ENCODE peak calls at places on chromosomes 11 and 22, in nine cellular contexts. One of them, this sample, is unnamed.

GRCh38 chr11:46210133-46210636 is 67.3 kb upstream of the CREB3L1 start:
- DNase-seq in CD4-positive, CD25-positive, alpha-beta regulatory T cell: no peak
- DNase-seq in A549: peak
- DNase-seq in ovary: no peak
- DNase-seq in RWPE1: peak
- DNase-seq in right cardiac atrium: no peak
- DNase-seq in epithelial cell of prostate: peak
- DNase-seq in neuronal stem cell: no peak
- DNase-seq in dorsolateral prefrontal cortex: no peak
- DNase-seq in this sample: no peak

GRCh38 chr22:44309137-44309536 is 3.6 kb downstream of the SHISAL1 start:
- DNase-seq in right cardiac atrium: peak
- DNase-seq in neuronal stem cell: no peak
- DNase-seq in RWPE1: peak
- DNase-seq in A549: peak
- DNase-seq in epithelial cell of prostate: peak
- DNase-seq in ovary: peak
- DNase-seq in dorsolateral prefrontal cortex: no peak
- DNase-seq in CD4-positive, CD25-positive, alpha-beta regulatory T cell: no peak
- DNase-seq in this sample: no peak

GRCh38 chr22:24107668-24108067 is 73.6 kb upstream of the SUSD2 start:
- DNase-seq in dorsolateral prefrontal cortex: peak
- DNase-seq in RWPE1: peak
- DNase-seq in neuronal stem cell: no peak
- DNase-seq in right cardiac atrium: peak
- DNase-seq in A549: no peak
- DNase-seq in CD4-positive, CD25-positive, alpha-beta regulatory T cell: no peak
- DNase-seq in ovary: peak
- DNase-seq in epithelial cell of prostate: peak
- DNase-seq in this sample: peak

GRCh38 chr22:49577168-49578060 is 250.3 kb downstream of the BRD1 start:
- DNase-seq in RWPE1: no peak
- DNase-seq in dorsolateral prefrontal cortex: peak
- DNase-seq in right cardiac atrium: peak
- DNase-seq in epithelial cell of prostate: no peak
- DNase-seq in ovary: no peak
- DNase-seq in CD4-positive, CD25-positive, alpha-beta regulatory T cell: no peak
- DNase-seq in A549: no peak
- DNase-seq in neuronal stem cell: no peak
- DNase-seq in this sample: no peak

GRCh38 chr11:2470495-2470894 is 25.7 kb downstream of the KCNQ1 start:
- DNase-seq in neuronal stem cell: no peak
- DNase-seq in RWPE1: no peak
- DNase-seq in CD4-positive, CD25-positive, alpha-beta regulatory T cell: no peak
- DNase-seq in ovary: no peak
- DNase-seq in dorsolateral prefrontal cortex: no peak
- DNase-seq in right cardiac atrium: no peak
- DNase-seq in epithelial cell of prostate: no peak
- DNase-seq in A549: no peak
- DNase-seq in this sample: no peak

GRCh38 chr22:49418341-49418894 is 409.3 kb downstream of the BRD1 start:
- DNase-seq in right cardiac atrium: no peak
- DNase-seq in neuronal stem cell: no peak
- DNase-seq in epithelial cell of prostate: no peak
- DNase-seq in ovary: no peak
- DNase-seq in CD4-positive, CD25-positive, alpha-beta regulatory T cell: no peak
- DNase-seq in RWPE1: no peak
- DNase-seq in dorsolateral prefrontal cortex: no peak
- DNase-seq in A549: no peak
- DNase-seq in this sample: no peak

GRCh38 chr22:35634015-35634414 is 14.2 kb upstream of the APOL6 start:
- DNase-seq in neuronal stem cell: no peak
- DNase-seq in epithelial cell of prostate: no peak
- DNase-seq in CD4-positive, CD25-positive, alpha-beta regulatory T cell: no peak
- DNase-seq in right cardiac atrium: no peak
- DNase-seq in A549: no peak
- DNase-seq in ovary: no peak
- DNase-seq in RWPE1: no peak
- DNase-seq in dorsolateral prefrontal cortex: no peak
- DNase-seq in this sample: no peak

GRCh38 chr22:29216011-29216872 is 10.5 kb downstream of the EMID1 start:
- DNase-seq in RWPE1: no peak
- DNase-seq in A549: no peak
- DNase-seq in CD4-positive, CD25-positive, alpha-beta regulatory T cell: no peak
- DNase-seq in ovary: no peak
- DNase-seq in dorsolateral prefrontal cortex: no peak
- DNase-seq in right cardiac atrium: no peak
- DNase-seq in epithelial cell of prostate: no peak
- DNase-seq in neuronal stem cell: no peak
- DNase-seq in this sample: no peak

GRCh38 chr11:96213500-96213899 is 129.5 kb downstream of the MAML2 start:
- DNase-seq in ovary: no peak
- DNase-seq in right cardiac atrium: no peak
- DNase-seq in RWPE1: no peak
- DNase-seq in dorsolateral prefrontal cortex: no peak
- DNase-seq in neuronal stem cell: no peak
- DNase-seq in A549: no peak
- DNase-seq in epithelial cell of prostate: no peak
- DNase-seq in CD4-positive, CD25-positive, alpha-beta regulatory T cell: no peak
- DNase-seq in this sample: no peak

GRCh38 chr22:46537946-46538815 is 761 bp upstream of the CELSR1 start:
- DNase-seq in RWPE1: no peak
- DNase-seq in epithelial cell of prostate: no peak
- DNase-seq in right cardiac atrium: peak
- DNase-seq in CD4-positive, CD25-positive, alpha-beta regulatory T cell: no peak
- DNase-seq in neuronal stem cell: peak
- DNase-seq in ovary: no peak
- DNase-seq in A549: peak
- DNase-seq in dorsolateral prefrontal cortex: no peak
- DNase-seq in this sample: no peak

GRCh38 chr11:15730617-15731385 is 616.1 kb downstream of the INSC start:
- DNase-seq in right cardiac atrium: peak
- DNase-seq in dorsolateral prefrontal cortex: no peak
- DNase-seq in RWPE1: no peak
- DNase-seq in CD4-positive, CD25-positive, alpha-beta regulatory T cell: no peak
- DNase-seq in ovary: no peak
- DNase-seq in epithelial cell of prostate: no peak
- DNase-seq in A549: no peak
- DNase-seq in neuronal stem cell: no peak
- DNase-seq in this sample: no peak

GRCh38 chr11:109071712-109072524 is 350.1 kb upstream of the C11orf87 start:
- DNase-seq in A549: no peak
- DNase-seq in ovary: peak
- DNase-seq in right cardiac atrium: peak
- DNase-seq in dorsolateral prefrontal cortex: no peak
- DNase-seq in CD4-positive, CD25-positive, alpha-beta regulatory T cell: no peak
- DNase-seq in neuronal stem cell: no peak
- DNase-seq in RWPE1: peak
- DNase-seq in epithelial cell of prostate: peak
- DNase-seq in this sample: peak

GRCh38 chr11:6124245-6124644 is 16.8 kb downstream of the OR56B4 start:
- DNase-seq in CD4-positive, CD25-positive, alpha-beta regulatory T cell: no peak
- DNase-seq in dorsolateral prefrontal cortex: no peak
- DNase-seq in RWPE1: no peak
- DNase-seq in ovary: no peak
- DNase-seq in epithelial cell of prostate: no peak
- DNase-seq in neuronal stem cell: no peak
- DNase-seq in right cardiac atrium: no peak
- DNase-seq in A549: no peak
- DNase-seq in this sample: no peak

GRCh38 chr11:33668951-33669596 is 31.6 kb downstream of the C11orf91 start:
- DNase-seq in CD4-positive, CD25-positive, alpha-beta regulatory T cell: no peak
- DNase-seq in neuronal stem cell: no peak
- DNase-seq in ovary: no peak
- DNase-seq in RWPE1: no peak
- DNase-seq in dorsolateral prefrontal cortex: no peak
- DNase-seq in A549: no peak
- DNase-seq in right cardiac atrium: no peak
- DNase-seq in epithelial cell of prostate: no peak
- DNase-seq in this sample: no peak

GRCh38 chr11:83219095-83219494 is 25.6 kb downstream of the ANKRD42 start:
- DNase-seq in CD4-positive, CD25-positive, alpha-beta regulatory T cell: no peak
- DNase-seq in neuronal stem cell: no peak
- DNase-seq in epithelial cell of prostate: no peak
- DNase-seq in A549: no peak
- DNase-seq in ovary: no peak
- DNase-seq in dorsolateral prefrontal cortex: no peak
- DNase-seq in RWPE1: no peak
- DNase-seq in right cardiac atrium: no peak
- DNase-seq in this sample: no peak

GRCh38 chr11:77525455-77526091 is 51.7 kb upstream of the PAK1 start:
- DNase-seq in RWPE1: no peak
- DNase-seq in neuronal stem cell: no peak
- DNase-seq in ovary: no peak
- DNase-seq in right cardiac atrium: no peak
- DNase-seq in CD4-positive, CD25-positive, alpha-beta regulatory T cell: no peak
- DNase-seq in A549: no peak
- DNase-seq in epithelial cell of prostate: no peak
- DNase-seq in dorsolateral prefrontal cortex: no peak
- DNase-seq in this sample: no peak

GRCh38 chr11:79100093-79100704 is 340.6 kb downstream of the TENM4 start:
- DNase-seq in ovary: peak
- DNase-seq in epithelial cell of prostate: no peak
- DNase-seq in neuronal stem cell: no peak
- DNase-seq in A549: peak
- DNase-seq in right cardiac atrium: no peak
- DNase-seq in RWPE1: peak
- DNase-seq in dorsolateral prefrontal cortex: no peak
- DNase-seq in CD4-positive, CD25-positive, alpha-beta regulatory T cell: no peak
- DNase-seq in this sample: peak

GRCh38 chr11:65887723-65888162 is 528 bp downstream of the FIBP start:
- DNase-seq in RWPE1: no peak
- DNase-seq in ovary: no peak
- DNase-seq in CD4-positive, CD25-positive, alpha-beta regulatory T cell: no peak
- DNase-seq in right cardiac atrium: no peak
- DNase-seq in A549: no peak
- DNase-seq in neuronal stem cell: no peak
- DNase-seq in dorsolateral prefrontal cortex: no peak
- DNase-seq in epithelial cell of prostate: no peak
- DNase-seq in this sample: no peak

GRCh38 chr11:65887026-65887722 is 1.1 kb downstream of the FIBP start:
- DNase-seq in CD4-positive, CD25-positive, alpha-beta regulatory T cell: no peak
- DNase-seq in right cardiac atrium: no peak
- DNase-seq in A549: no peak
- DNase-seq in dorsolateral prefrontal cortex: no peak
- DNase-seq in epithelial cell of prostate: no peak
- DNase-seq in neuronal stem cell: no peak
- DNase-seq in RWPE1: no peak
- DNase-seq in ovary: no peak
- DNase-seq in this sample: no peak

GRCh38 chr11:65885231-65885630 is 3.0 kb downstream of the FIBP start:
- DNase-seq in neuronal stem cell: no peak
- DNase-seq in ovary: no peak
- DNase-seq in RWPE1: no peak
- DNase-seq in right cardiac atrium: no peak
- DNase-seq in A549: no peak
- DNase-seq in epithelial cell of prostate: no peak
- DNase-seq in dorsolateral prefrontal cortex: no peak
- DNase-seq in CD4-positive, CD25-positive, alpha-beta regulatory T cell: no peak
- DNase-seq in this sample: no peak

GRCh38 chr11:65884716-65885092 is 3.6 kb downstream of the FIBP start:
- DNase-seq in CD4-positive, CD25-positive, alpha-beta regulatory T cell: peak
- DNase-seq in RWPE1: peak
- DNase-seq in ovary: peak
- DNase-seq in epithelial cell of prostate: no peak
- DNase-seq in neuronal stem cell: peak
- DNase-seq in A549: peak
- DNase-seq in dorsolateral prefrontal cortex: peak
- DNase-seq in right cardiac atrium: peak
- DNase-seq in this sample: peak

GRCh38 chr11:65885808-65886536 is 2.3 kb downstream of the FIBP start:
- DNase-seq in neuronal stem cell: no peak
- DNase-seq in CD4-positive, CD25-positive, alpha-beta regulatory T cell: no peak
- DNase-seq in right cardiac atrium: no peak
- DNase-seq in dorsolateral prefrontal cortex: no peak
- DNase-seq in RWPE1: no peak
- DNase-seq in epithelial cell of prostate: no peak
- DNase-seq in A549: no peak
- DNase-seq in ovary: no peak
- DNase-seq in this sample: no peak
- H3K27ac ChIP-seq in neuronal stem cell: no peak
- H3K27ac ChIP-seq in CD4-positive, CD25-positive, alpha-beta regulatory T cell: no peak
- H3K27ac ChIP-seq in right cardiac atrium: no peak
- H3K27ac ChIP-seq in dorsolateral prefrontal cortex: no peak
- H3K27ac ChIP-seq in RWPE1: peak
- H3K27ac ChIP-seq in epithelial cell of prostate: no peak
- H3K27ac ChIP-seq in A549: no peak
- H3K27ac ChIP-seq in ovary: no peak
- H3K27ac ChIP-seq in this sample: no peak

GRCh38 chr11:10909141-10909883 is 51.5 kb upstream of the ZBED5 start:
- DNase-seq in epithelial cell of prostate: no peak
- DNase-seq in A549: no peak
- DNase-seq in CD4-positive, CD25-positive, alpha-beta regulatory T cell: no peak
- DNase-seq in ovary: no peak
- DNase-seq in RWPE1: no peak
- DNase-seq in dorsolateral prefrontal cortex: no peak
- DNase-seq in right cardiac atrium: no peak
- DNase-seq in neuronal stem cell: no peak
- DNase-seq in this sample: no peak
- H3K27ac ChIP-seq in epithelial cell of prostate: no peak
- H3K27ac ChIP-seq in A549: no peak
- H3K27ac ChIP-seq in CD4-positive, CD25-positive, alpha-beta regulatory T cell: no peak
- H3K27ac ChIP-seq in ovary: no peak
- H3K27ac ChIP-seq in RWPE1: no peak
- H3K27ac ChIP-seq in dorsolateral prefrontal cortex: no peak
- H3K27ac ChIP-seq in right cardiac atrium: no peak
- H3K27ac ChIP-seq in neuronal stem cell: no peak
- H3K27ac ChIP-seq in this sample: no peak

GRCh38 chr11:68751331-68751856 is at the start of gene TESMIN:
- DNase-seq in neuronal stem cell: peak
- DNase-seq in dorsolateral prefrontal cortex: peak
- DNase-seq in epithelial cell of prostate: peak
- DNase-seq in A549: peak
- DNase-seq in right cardiac atrium: peak
- DNase-seq in ovary: peak
- DNase-seq in CD4-positive, CD25-positive, alpha-beta regulatory T cell: peak
- DNase-seq in RWPE1: peak
- DNase-seq in this sample: peak
- H3K27ac ChIP-seq in neuronal stem cell: no peak
- H3K27ac ChIP-seq in dorsolateral prefrontal cortex: no peak
- H3K27ac ChIP-seq in epithelial cell of prostate: no peak
- H3K27ac ChIP-seq in A549: peak
- H3K27ac ChIP-seq in right cardiac atrium: no peak
- H3K27ac ChIP-seq in ovary: no peak
- H3K27ac ChIP-seq in CD4-positive, CD25-positive, alpha-beta regulatory T cell: no peak
- H3K27ac ChIP-seq in RWPE1: peak
- H3K27ac ChIP-seq in this sample: no peak

DNA sequence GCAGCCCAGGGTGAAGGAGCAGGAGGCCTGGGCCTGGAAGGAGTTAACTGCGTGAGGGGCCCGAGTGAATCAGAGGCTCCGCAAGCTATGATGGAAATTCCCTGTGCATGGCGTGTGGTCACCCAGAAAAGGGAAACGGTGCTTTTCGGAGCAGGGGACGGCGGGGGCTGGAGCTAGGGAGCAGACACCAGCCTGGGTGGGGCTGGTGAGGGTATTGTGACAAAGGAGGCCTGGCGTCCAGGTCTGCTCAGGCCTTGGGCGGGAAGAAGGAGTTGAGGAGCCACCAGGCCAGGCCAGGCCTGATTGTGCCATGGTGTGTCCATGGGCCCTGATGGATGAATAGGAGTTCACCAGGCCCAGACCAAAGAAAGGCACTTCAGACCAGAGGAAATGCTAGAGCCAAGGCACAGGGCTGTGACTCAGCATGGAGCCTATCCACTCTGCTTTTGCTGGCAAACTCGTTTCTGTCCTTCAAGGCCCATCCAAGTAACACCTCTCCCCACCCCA is 12.8 kb upstream of the SPI1 start:
- DNase-seq in RWPE1: no peak
- DNase-seq in dorsolateral prefrontal cortex: no peak
- DNase-seq in epithelial cell of prostate: no peak
- DNase-seq in A549: no peak
- DNase-seq in ovary: no peak
- DNase-seq in right cardiac atrium: peak
- DNase-seq in neuronal stem cell: no peak
- DNase-seq in CD4-positive, CD25-positive, alpha-beta regulatory T cell: no peak
- DNase-seq in this sample: no peak
- H3K27ac ChIP-seq in RWPE1: no peak
- H3K27ac ChIP-seq in dorsolateral prefrontal cortex: no peak
- H3K27ac ChIP-seq in epithelial cell of prostate: no peak
- H3K27ac ChIP-seq in A549: no peak
- H3K27ac ChIP-seq in ovary: no peak
- H3K27ac ChIP-seq in right cardiac atrium: no peak
- H3K27ac ChIP-seq in neuronal stem cell: no peak
- H3K27ac ChIP-seq in CD4-positive, CD25-positive, alpha-beta regulatory T cell: no peak
- H3K27ac ChIP-seq in this sample: peak